ENCODE peak calls at places on chromosomes 6 and 20, in five cellular contexts. One of them, this sample, is unnamed.

GRCh38 chr6:162940426-162940825 is 212.7 kb downstream of the PACRG start:
- DNase-seq in cardiac muscle cell: peak
- DNase-seq in astrocyte of the spinal cord: peak
- DNase-seq in suprapubic skin: no peak
- DNase-seq in progenitor cell of endocrine pancreas: no peak
- DNase-seq in this sample: no peak

GRCh38 chr6:11634948-11635347 is 97.4 kb downstream of the TMEM170B start:
- DNase-seq in cardiac muscle cell: no peak
- DNase-seq in astrocyte of the spinal cord: no peak
- DNase-seq in suprapubic skin: no peak
- DNase-seq in progenitor cell of endocrine pancreas: no peak
- DNase-seq in this sample: no peak

GRCh38 chr6:65229768-65230167 is 477.3 kb downstream of the EYS start:
- DNase-seq in cardiac muscle cell: peak
- DNase-seq in astrocyte of the spinal cord: peak
- DNase-seq in suprapubic skin: no peak
- DNase-seq in progenitor cell of endocrine pancreas: no peak
- DNase-seq in this sample: no peak

GRCh38 chr20:13119583-13119982 is 101.5 kb upstream of the ISM1 start:
- DNase-seq in cardiac muscle cell: peak
- DNase-seq in astrocyte of the spinal cord: peak
- DNase-seq in suprapubic skin: no peak
- DNase-seq in progenitor cell of endocrine pancreas: peak
- DNase-seq in this sample: no peak

GRCh38 chr6:164106345-164106769 is 691.8 kb downstream of the QKI start:
- DNase-seq in cardiac muscle cell: peak
- DNase-seq in astrocyte of the spinal cord: peak
- DNase-seq in suprapubic skin: no peak
- DNase-seq in progenitor cell of endocrine pancreas: no peak
- DNase-seq in this sample: no peak

GRCh38 chr6:18053071-18053475 is 65.6 kb upstream of the KIF13A start:
- DNase-seq in cardiac muscle cell: no peak
- DNase-seq in astrocyte of the spinal cord: no peak
- DNase-seq in suprapubic skin: no peak
- DNase-seq in progenitor cell of endocrine pancreas: no peak
- DNase-seq in this sample: no peak

GRCh38 chr6:90586675-90587638 is at the start of gene MAP3K7:
- DNase-seq in cardiac muscle cell: peak
- DNase-seq in astrocyte of the spinal cord: peak
- DNase-seq in suprapubic skin: peak
- DNase-seq in progenitor cell of endocrine pancreas: peak
- DNase-seq in this sample: peak

GRCh38 chr6:77587963-77588362 is 64.9 kb upstream of the MEI4 start:
- DNase-seq in cardiac muscle cell: no peak
- DNase-seq in astrocyte of the spinal cord: no peak
- DNase-seq in suprapubic skin: no peak
- DNase-seq in progenitor cell of endocrine pancreas: no peak
- DNase-seq in this sample: no peak

GRCh38 chr6:158417760-158418098 is 105.5 kb downstream of the TULP4 start:
- DNase-seq in cardiac muscle cell: peak
- DNase-seq in astrocyte of the spinal cord: peak
- DNase-seq in suprapubic skin: no peak
- DNase-seq in progenitor cell of endocrine pancreas: no peak
- DNase-seq in this sample: no peak

GRCh38 chr20:21340991-21341722 is 38.0 kb downstream of the XRN2 start:
- DNase-seq in cardiac muscle cell: no peak
- DNase-seq in astrocyte of the spinal cord: no peak
- DNase-seq in suprapubic skin: no peak
- DNase-seq in progenitor cell of endocrine pancreas: no peak
- DNase-seq in this sample: no peak

GRCh38 chr20:50413088-50413500 is 97.1 kb upstream of the PTPN1 start:
- DNase-seq in cardiac muscle cell: peak
- DNase-seq in astrocyte of the spinal cord: no peak
- DNase-seq in suprapubic skin: no peak
- DNase-seq in progenitor cell of endocrine pancreas: no peak
- DNase-seq in this sample: no peak

GRCh38 chr6:155939253-155939652 is 483.6 kb upstream of the NOX3 start:
- DNase-seq in cardiac muscle cell: no peak
- DNase-seq in astrocyte of the spinal cord: no peak
- DNase-seq in suprapubic skin: no peak
- DNase-seq in progenitor cell of endocrine pancreas: no peak
- DNase-seq in this sample: no peak

GRCh38 chr20:9617062-9617461 is 102.7 kb downstream of the LAMP5 start:
- DNase-seq in cardiac muscle cell: peak
- DNase-seq in astrocyte of the spinal cord: peak
- DNase-seq in suprapubic skin: no peak
- DNase-seq in progenitor cell of endocrine pancreas: peak
- DNase-seq in this sample: peak

GRCh38 chr20:49276201-49276894 is 1.5 kb downstream of the ZNFX1 start:
- DNase-seq in cardiac muscle cell: peak
- DNase-seq in astrocyte of the spinal cord: peak
- DNase-seq in suprapubic skin: no peak
- DNase-seq in progenitor cell of endocrine pancreas: no peak
- DNase-seq in this sample: no peak

GRCh38 chr6:144151010-144151727 is 852 bp downstream of the STX11 start:
- DNase-seq in cardiac muscle cell: no peak
- DNase-seq in astrocyte of the spinal cord: peak
- DNase-seq in suprapubic skin: no peak
- DNase-seq in progenitor cell of endocrine pancreas: no peak
- DNase-seq in this sample: no peak

GRCh38 chr6:73058736-73059135 is 166.6 kb downstream of the KHDC1L start:
- DNase-seq in cardiac muscle cell: peak
- DNase-seq in astrocyte of the spinal cord: peak
- DNase-seq in suprapubic skin: no peak
- DNase-seq in progenitor cell of endocrine pancreas: no peak
- DNase-seq in this sample: no peak

GRCh38 chr20:32898721-32899120 is 40.0 kb downstream of the EFCAB8 start:
- DNase-seq in cardiac muscle cell: peak
- DNase-seq in astrocyte of the spinal cord: no peak
- DNase-seq in suprapubic skin: no peak
- DNase-seq in progenitor cell of endocrine pancreas: no peak
- DNase-seq in this sample: no peak

GRCh38 chr20:16362642-16363041 is 210.6 kb downstream of the KIF16B start:
- DNase-seq in cardiac muscle cell: no peak
- DNase-seq in astrocyte of the spinal cord: no peak
- DNase-seq in suprapubic skin: no peak
- DNase-seq in progenitor cell of endocrine pancreas: no peak
- DNase-seq in this sample: no peak

GRCh38 chr6:79077680-79078056 is 386 bp downstream of the PHIP start:
- DNase-seq in cardiac muscle cell: no peak
- DNase-seq in astrocyte of the spinal cord: no peak
- DNase-seq in suprapubic skin: no peak
- DNase-seq in progenitor cell of endocrine pancreas: no peak
- DNase-seq in this sample: no peak

GRCh38 chr20:3042621-3043020 is 801 bp upstream of the GNRH2 start:
- DNase-seq in cardiac muscle cell: no peak
- DNase-seq in astrocyte of the spinal cord: no peak
- DNase-seq in suprapubic skin: no peak
- DNase-seq in progenitor cell of endocrine pancreas: no peak
- DNase-seq in this sample: no peak

GRCh38 chr6:169824021-169824420 is 72.6 kb downstream of the ERMARD start:
- DNase-seq in cardiac muscle cell: no peak
- DNase-seq in astrocyte of the spinal cord: no peak
- DNase-seq in suprapubic skin: no peak
- DNase-seq in progenitor cell of endocrine pancreas: no peak
- DNase-seq in this sample: no peak

GRCh38 chr6:157215702-157216101 is 107.6 kb downstream of the TMEM242 start:
- DNase-seq in cardiac muscle cell: no peak
- DNase-seq in astrocyte of the spinal cord: no peak
- DNase-seq in suprapubic skin: no peak
- DNase-seq in progenitor cell of endocrine pancreas: no peak
- DNase-seq in this sample: no peak

GRCh38 chr20:34859367-34859766 is 13.3 kb downstream of the GGT7 start:
- DNase-seq in cardiac muscle cell: no peak
- DNase-seq in astrocyte of the spinal cord: no peak
- DNase-seq in suprapubic skin: no peak
- DNase-seq in progenitor cell of endocrine pancreas: no peak
- DNase-seq in this sample: no peak

GRCh38 chr20:34627458-34627857 is 49.4 kb downstream of the PIGU start:
- DNase-seq in cardiac muscle cell: no peak
- DNase-seq in astrocyte of the spinal cord: no peak
- DNase-seq in suprapubic skin: no peak
- DNase-seq in progenitor cell of endocrine pancreas: no peak
- DNase-seq in this sample: no peak

GRCh38 chr20:56358600-56359211 is at the start of gene FAM210B:
- DNase-seq in cardiac muscle cell: peak
- DNase-seq in astrocyte of the spinal cord: peak
- DNase-seq in suprapubic skin: peak
- DNase-seq in progenitor cell of endocrine pancreas: peak
- DNase-seq in this sample: no peak

GRCh38 chr6:108200631-108201030 is 34.8 kb downstream of the NR2E1 start:
- DNase-seq in cardiac muscle cell: peak
- DNase-seq in astrocyte of the spinal cord: peak
- DNase-seq in suprapubic skin: no peak
- DNase-seq in progenitor cell of endocrine pancreas: no peak
- DNase-seq in this sample: no peak

GRCh38 chr6:145863988-145864616 is 49.5 kb upstream of the FBXO30 start:
- DNase-seq in cardiac muscle cell: no peak
- DNase-seq in astrocyte of the spinal cord: no peak
- DNase-seq in suprapubic skin: no peak
- DNase-seq in progenitor cell of endocrine pancreas: no peak
- DNase-seq in this sample: no peak

GRCh38 chr6:166443166-166443565 is 60.4 kb upstream of the MPC1 start:
- DNase-seq in cardiac muscle cell: no peak
- DNase-seq in astrocyte of the spinal cord: no peak
- DNase-seq in suprapubic skin: no peak
- DNase-seq in progenitor cell of endocrine pancreas: no peak
- DNase-seq in this sample: no peak
- TF ChIP-seq CTCF in cardiac muscle cell: no peak
- TF ChIP-seq CTCF in astrocyte of the spinal cord: no peak
- TF ChIP-seq CTCF in suprapubic skin: no peak
- TF ChIP-seq CTCF in progenitor cell of endocrine pancreas: no peak
- TF ChIP-seq CTCF in this sample: no peak

DNA sequence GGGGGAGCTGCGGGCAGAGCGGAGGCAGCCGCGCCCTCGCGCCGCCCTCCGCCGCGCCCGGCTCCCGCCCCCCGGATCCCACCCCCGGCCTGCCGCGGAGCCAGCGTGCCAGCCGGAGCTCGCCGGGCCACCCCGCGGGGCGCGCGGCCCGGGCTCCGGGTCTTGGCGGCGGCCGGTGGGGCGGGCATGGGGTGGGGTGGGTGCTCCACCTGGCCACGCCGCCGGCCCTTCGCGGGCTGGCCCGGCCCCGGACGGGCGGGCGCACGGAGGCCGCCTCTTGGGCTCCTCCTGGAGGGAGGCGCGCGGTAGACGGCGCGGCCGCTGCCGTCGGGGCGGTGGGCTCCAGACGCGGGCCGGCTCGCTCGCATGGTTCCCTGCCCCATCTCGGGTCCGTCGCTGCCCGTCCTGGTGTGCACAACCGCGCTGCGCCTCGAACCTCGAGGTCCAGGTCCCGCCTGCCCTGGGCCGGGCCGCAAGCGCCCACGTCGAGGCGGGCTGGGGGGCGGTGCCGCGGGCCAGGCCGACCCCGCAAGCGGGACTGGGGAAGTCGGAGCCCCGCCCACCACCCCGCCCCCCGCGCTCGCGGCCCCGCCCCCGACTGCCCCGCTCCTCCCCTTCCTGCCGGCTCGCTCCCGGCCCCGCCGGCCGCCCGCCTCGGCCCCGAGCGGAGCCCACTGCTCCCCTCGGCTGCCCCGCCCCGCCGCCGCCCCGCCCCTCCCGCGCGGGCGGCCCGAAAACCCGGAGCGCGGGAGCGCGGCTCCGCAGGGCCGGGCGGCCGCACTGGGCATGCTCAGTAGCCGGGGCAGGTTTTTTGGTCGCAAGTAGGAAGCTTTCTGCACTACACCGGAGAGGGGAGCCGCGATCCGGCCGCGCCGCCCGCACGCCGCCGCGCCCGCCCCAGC is at the start of gene CDYL:
- DNase-seq in cardiac muscle cell: peak
- DNase-seq in astrocyte of the spinal cord: peak
- DNase-seq in suprapubic skin: peak
- DNase-seq in progenitor cell of endocrine pancreas: peak
- DNase-seq in this sample: peak
- TF ChIP-seq CTCF in cardiac muscle cell: no peak
- TF ChIP-seq CTCF in astrocyte of the spinal cord: no peak
- TF ChIP-seq CTCF in suprapubic skin: peak
- TF ChIP-seq CTCF in progenitor cell of endocrine pancreas: peak
- TF ChIP-seq CTCF in this sample: no peak

DNA sequence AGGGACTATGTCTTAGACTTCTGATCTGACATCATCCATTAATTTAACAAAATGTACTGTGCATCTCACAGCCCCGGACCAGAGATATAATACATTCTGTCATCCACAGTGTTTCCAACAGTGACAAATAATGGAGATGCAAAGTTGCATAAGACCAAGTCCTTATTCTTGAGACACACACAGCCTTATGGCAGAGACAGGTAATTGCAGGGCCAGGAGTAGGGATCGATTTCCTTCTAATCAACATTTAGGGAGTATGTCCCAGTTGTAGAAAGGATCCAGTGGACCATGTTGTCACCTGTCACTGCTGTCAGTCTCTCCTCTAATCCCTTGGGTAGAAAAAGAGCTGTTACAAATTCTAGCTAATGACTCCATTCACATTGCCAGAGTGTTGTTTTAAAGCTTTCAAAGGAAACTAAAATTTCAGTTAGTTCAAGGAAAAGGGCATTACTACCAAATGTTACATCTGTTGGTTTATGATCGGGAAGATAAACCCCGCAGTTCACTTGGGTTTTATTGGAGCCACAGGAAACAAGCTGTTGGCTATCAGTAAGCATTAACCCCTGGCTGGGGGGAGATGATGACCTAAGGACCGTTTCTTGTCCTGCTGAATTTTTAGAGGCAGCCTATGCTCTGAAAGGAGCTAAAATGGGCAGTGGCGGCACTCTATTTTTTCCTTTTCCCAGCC is 111.4 kb upstream of the ATXN1 start:
- DNase-seq in cardiac muscle cell: no peak
- DNase-seq in astrocyte of the spinal cord: no peak
- DNase-seq in suprapubic skin: no peak
- DNase-seq in progenitor cell of endocrine pancreas: no peak
- DNase-seq in this sample: no peak
- TF ChIP-seq CTCF in cardiac muscle cell: peak
- TF ChIP-seq CTCF in astrocyte of the spinal cord: no peak
- TF ChIP-seq CTCF in suprapubic skin: no peak
- TF ChIP-seq CTCF in progenitor cell of endocrine pancreas: no peak
- TF ChIP-seq CTCF in this sample: no peak

DNA sequence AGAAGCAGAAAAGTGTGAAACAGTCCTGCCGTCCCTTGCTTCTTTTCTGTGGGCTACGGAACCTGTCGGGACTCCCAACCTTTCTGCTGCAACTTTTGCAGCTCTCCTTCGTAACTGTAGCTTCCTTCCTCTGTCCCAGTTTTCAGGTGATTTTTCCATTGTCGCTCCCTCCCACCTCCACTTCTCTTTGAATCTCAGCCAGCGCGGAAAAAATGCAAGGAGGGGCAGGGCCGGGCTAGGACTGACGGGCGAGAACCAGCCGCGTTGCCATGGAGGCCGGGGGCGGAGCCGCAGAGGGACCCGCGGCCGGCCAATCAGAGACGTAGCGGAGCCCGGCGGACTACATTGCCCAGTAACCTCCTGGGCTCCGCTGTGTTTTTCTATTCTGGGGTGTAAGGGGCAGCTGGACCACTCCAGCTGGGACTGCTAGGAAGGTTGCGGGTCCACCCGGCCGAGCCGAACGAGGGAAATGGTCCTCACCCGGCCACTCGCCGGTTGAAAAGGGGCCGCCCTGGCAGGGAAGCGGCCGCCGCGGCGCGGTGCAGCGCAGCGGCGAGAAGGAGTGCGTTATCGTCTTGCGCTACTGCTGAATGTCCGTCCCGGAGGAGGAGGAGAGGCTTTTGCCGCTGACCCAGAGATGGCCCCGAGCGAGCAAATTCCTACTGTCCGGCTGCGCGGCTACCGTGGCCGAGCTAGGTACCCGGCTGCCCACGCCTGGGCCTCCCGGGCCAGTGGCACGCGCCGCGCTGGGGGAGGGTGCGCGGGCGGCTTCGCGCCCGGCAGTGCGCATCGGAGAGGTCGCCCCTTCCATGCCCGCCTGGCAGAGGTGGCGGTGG is at the start of the genes CYP39A1 and SLC25A27:
- DNase-seq in cardiac muscle cell: peak
- DNase-seq in astrocyte of the spinal cord: peak
- DNase-seq in suprapubic skin: peak
- DNase-seq in progenitor cell of endocrine pancreas: peak
- DNase-seq in this sample: peak
- TF ChIP-seq CTCF in cardiac muscle cell: no peak
- TF ChIP-seq CTCF in astrocyte of the spinal cord: no peak
- TF ChIP-seq CTCF in suprapubic skin: no peak
- TF ChIP-seq CTCF in progenitor cell of endocrine pancreas: no peak
- TF ChIP-seq CTCF in this sample: no peak

This sample was measured in omental fat pad.